ENCODE peak calls at places on chromosome 6, in nine cellular contexts. A, F, R, V, D, C, O, T and G are unnamed samples.

GRCh38 chr6:125584468-125584939 is 164.9 kb upstream of the HEY2 start:
- DNase-seq in C (no peak), F (peak), V (peak), A (peak), O (no peak), R (peak), T (no peak), D (no peak), G (peak)

GRCh38 chr6:124482071-124482491 is 480.2 kb upstream of the RNF217 start:
- DNase-seq in F (no peak), A (no peak), C (no peak), V (peak), O (no peak), T (no peak), R (no peak), D (no peak), G (no peak)

GRCh38 chr6:90078513-90079289 is 184.4 kb downstream of the GJA10 start:
- DNase-seq in D (peak), T (peak), V (peak), C (no peak), O (no peak), R (no peak), F (no peak), A (no peak), G (no peak)

GRCh38 chr6:45775026-45775697 is 240.5 kb downstream of the CLIC5 start:
- DNase-seq in O (no peak), T (no peak), V (no peak), C (no peak), F (no peak), A (no peak), R (no peak), D (no peak), G (no peak)

GRCh38 chr6:17519120-17519519 is 81.0 kb upstream of the FAM8A1 start:
- DNase-seq in A (no peak), T (no peak), O (no peak), F (peak), V (no peak), R (no peak), D (no peak), C (no peak), G (no peak)

GRCh38 chr6:136956590-136957573 is 34.8 kb downstream of the SLC35D3 start:
- DNase-seq in T (no peak), O (no peak), D (no peak), C (no peak), V (no peak), F (no peak), A (peak), R (no peak), G (no peak)

GRCh38 chr6:45677381-45677992 is 299.8 kb upstream of the SUPT3H start:
- DNase-seq in T (peak), V (peak), A (no peak), F (peak), R (no peak), C (peak), O (no peak), D (peak), G (peak)

GRCh38 chr6:149317656-149318571 is at the start of gene TAB2:
- DNase-seq in V (peak), C (peak), R (peak), F (no peak), D (peak), T (peak), A (no peak), O (peak), G (no peak)

GRCh38 chr6:95366414-95366813 is 210.9 kb upstream of the MANEA start:
- DNase-seq in D (no peak), V (no peak), C (no peak), A (no peak), R (no peak), F (no peak), O (no peak), T (no peak), G (no peak)

GRCh38 chr6:18135171-18135570 is 12.7 kb upstream of the NHLRC1 start:
- DNase-seq in T (no peak), D (no peak), A (no peak), C (no peak), F (no peak), O (no peak), R (no peak), V (no peak), G (no peak)

GRCh38 chr6:45423901-45424627 is 46.3 kb upstream of the SUPT3H start:
- DNase-seq in V (no peak), D (no peak), F (no peak), T (no peak), C (peak), R (no peak), O (no peak), A (peak), G (no peak)

GRCh38 chr6:27333642-27334040 is 21.6 kb upstream of the POM121L2 start:
- DNase-seq in R (no peak), V (peak), T (no peak), O (no peak), D (no peak), A (no peak), F (no peak), C (no peak), G (no peak)

GRCh38 chr6:13859871-13860555 is 45.7 kb upstream of the MCUR1 start:
- DNase-seq in R (no peak), F (no peak), A (peak), T (no peak), D (no peak), C (no peak), V (no peak), O (no peak), G (peak)

GRCh38 chr6:40440083-40440482 is 147.1 kb downstream of the LRFN2 start:
- DNase-seq in D (no peak), V (no peak), F (no peak), O (no peak), A (no peak), T (no peak), C (no peak), R (no peak), G (no peak)

GRCh38 chr6:44009425-44010321 is 117.6 kb downstream of the MRPL14 start:
- DNase-seq in A (no peak), R (no peak), C (no peak), O (no peak), D (no peak), V (peak), T (no peak), F (no peak), G (no peak)

GRCh38 chr6:89921197-89921596 is 26.9 kb downstream of the GJA10 start:
- DNase-seq in A (no peak), V (no peak), D (no peak), O (no peak), R (no peak), T (no peak), F (no peak), C (no peak), G (no peak)

GRCh38 chr6:128784266-128784665 is 98.7 kb upstream of the LAMA2 start:
- DNase-seq in D (no peak), T (no peak), C (no peak), R (no peak), O (no peak), F (no peak), A (no peak), V (no peak), G (no peak)

GRCh38 chr6:126206504-126207246 is 133.2 kb upstream of the CENPW start:
- DNase-seq in F (no peak), R (no peak), D (no peak), O (no peak), T (no peak), V (no peak), A (no peak), C (no peak), G (no peak)

GRCh38 chr6:15508363-15509330 is 154.2 kb downstream of the DTNBP1 start:
- DNase-seq in F (no peak), O (no peak), T (no peak), V (peak), D (no peak), C (no peak), A (no peak), R (no peak), G (no peak)

GRCh38 chr6:113856011-113856551 is 1.1 kb upstream of the MARCKS start:
- DNase-seq in T (no peak), V (peak), R (no peak), C (peak), A (peak), F (peak), D (no peak), O (peak), G (no peak)

GRCh38 chr6:138115877-138116660 is 8.8 kb upstream of the PERP start:
- DNase-seq in F (peak), C (peak), A (no peak), T (peak), O (no peak), D (peak), R (peak), V (peak), G (peak)

GRCh38 chr6:14730654-14731053 is 515.2 kb upstream of the JARID2 start:
- DNase-seq in A (no peak), V (no peak), D (no peak), T (no peak), R (no peak), C (no peak), F (peak), O (no peak), G (no peak)

GRCh38 chr6:33692760-33693158 is 18.7 kb downstream of the UQCC2 start:
- DNase-seq in O (no peak), C (peak), A (no peak), R (no peak), D (peak), T (peak), V (no peak), F (peak), G (no peak)

GRCh38 chr6:100553243-100553642 is 88.5 kb upstream of the SIM1 start:
- DNase-seq in C (no peak), D (no peak), T (no peak), A (no peak), O (no peak), R (no peak), V (no peak), F (no peak), G (no peak)

GRCh38 chr6:87628424-87628823 is 38.5 kb downstream of the ORC3 start:
- DNase-seq in A (no peak), F (no peak), V (no peak), R (no peak), T (no peak), D (no peak), C (no peak), O (no peak), G (no peak)

GRCh38 chr6:89116702-89117101 is 1.2 kb downstream of the SRSF12 start:
- DNase-seq in R (no peak), A (no peak), O (no peak), C (no peak), T (no peak), V (no peak), D (no peak), F (no peak), G (no peak)

GRCh38 chr6:36067374-36068011 is 39.9 kb downstream of the MAPK14 start:
- DNase-seq in V (peak), F (no peak), A (no peak), C (no peak), T (no peak), D (no peak), R (no peak), O (no peak), G (no peak)

GRCh38 chr6:111573892-111574800 is 31.5 kb downstream of the TRAF3IP2 start:
- DNase-seq in A (no peak), D (no peak), R (no peak), C (no peak), O (no peak), T (no peak), F (peak), V (peak), G (no peak)

GRCh38 chr6:90271831-90272230 is 24.8 kb downstream of the BACH2 start:
- DNase-seq in A (no peak), C (no peak), T (peak), F (no peak), D (no peak), V (no peak), R (no peak), O (no peak), G (no peak)

GRCh38 chr6:157849288-157850017 is 26.4 kb downstream of the SNX9 start:
- DNase-seq in O (no peak), T (no peak), D (no peak), C (no peak), F (no peak), A (no peak), R (no peak), V (no peak), G (no peak)

GRCh38 chr6:37454420-37455125 is 21.6 kb downstream of the CMTR1 start:
- DNase-seq in F (no peak), A (no peak), R (no peak), V (peak), C (peak), O (no peak), T (no peak), D (no peak), G (no peak)